ENCODE peak calls at places on chromosomes 7 and 10, in five cellular contexts. V, J, C, S and E are unnamed samples.

GRCh38 chr10:101050206-101051069 is 11.4 kb upstream of the KAZALD1 start:
- DNase-seq in V (no peak), C (peak), J (peak), S (peak), E (peak)

GRCh38 chr10:118256825-118257570 is 85.1 kb downstream of the FAM204A start:
- DNase-seq in V (no peak), J (peak), S (peak), C (no peak), E (no peak)

GRCh38 chr7:50751136-50751535 is 31.6 kb downstream of the GRB10 start:
- DNase-seq in V (no peak), C (no peak), S (no peak), J (no peak), E (peak)

GRCh38 chr7:30796105-30796869 is 25.1 kb downstream of the MINDY4 start:
- DNase-seq in C (peak), S (no peak), V (no peak), J (no peak), E (peak)

GRCh38 chr10:46297406-46298204 is 10.8 kb downstream of the ANTXRL start:
- DNase-seq in J (no peak), C (no peak), S (no peak), V (no peak), E (no peak)

GRCh38 chr10:50393784-50394183 is 142.5 kb upstream of the ASAH2 start:
- DNase-seq in S (no peak), J (no peak), V (no peak), C (no peak), E (peak)

GRCh38 chr7:149196151-149196704 is 882 bp downstream of the ZNF282 start:
- DNase-seq in S (peak), C (peak), V (no peak), J (peak), E (no peak)

GRCh38 chr10:12504628-12505027 is 155.3 kb downstream of the CAMK1D start:
- DNase-seq in V (no peak), J (no peak), S (no peak), C (no peak), E (no peak)

GRCh38 chr7:124552217-124552616 is 213.4 kb downstream of the GPR37 start:
- DNase-seq in C (no peak), J (no peak), V (no peak), S (no peak), E (peak)

GRCh38 chr10:70832852-70833542 is 17.2 kb downstream of the SGPL1 start:
- DNase-seq in C (no peak), S (no peak), V (no peak), J (no peak), E (peak)

GRCh38 chr10:803041-803741 is 113.7 kb upstream of the DIP2C start:
- DNase-seq in S (no peak), V (no peak), C (no peak), J (no peak), E (no peak)

GRCh38 chr7:106231856-106232490 is 52.8 kb downstream of the NAMPT start:
- DNase-seq in C (no peak), S (no peak), V (no peak), J (no peak), E (no peak)

GRCh38 chr10:80136134-80136571 is 3.6 kb downstream of the PLAC9 start:
- DNase-seq in V (no peak), J (no peak), C (no peak), S (no peak), E (peak)

GRCh38 chr10:103367379-103367781 is 396 bp upstream of the TAF5 start:
- DNase-seq in J (no peak), V (no peak), S (peak), C (peak), E (no peak)

GRCh38 chr7:14376711-14377110 is 387.2 kb upstream of the ETV1 start:
- DNase-seq in V (no peak), J (peak), S (no peak), C (peak), E (no peak)

DNA sequence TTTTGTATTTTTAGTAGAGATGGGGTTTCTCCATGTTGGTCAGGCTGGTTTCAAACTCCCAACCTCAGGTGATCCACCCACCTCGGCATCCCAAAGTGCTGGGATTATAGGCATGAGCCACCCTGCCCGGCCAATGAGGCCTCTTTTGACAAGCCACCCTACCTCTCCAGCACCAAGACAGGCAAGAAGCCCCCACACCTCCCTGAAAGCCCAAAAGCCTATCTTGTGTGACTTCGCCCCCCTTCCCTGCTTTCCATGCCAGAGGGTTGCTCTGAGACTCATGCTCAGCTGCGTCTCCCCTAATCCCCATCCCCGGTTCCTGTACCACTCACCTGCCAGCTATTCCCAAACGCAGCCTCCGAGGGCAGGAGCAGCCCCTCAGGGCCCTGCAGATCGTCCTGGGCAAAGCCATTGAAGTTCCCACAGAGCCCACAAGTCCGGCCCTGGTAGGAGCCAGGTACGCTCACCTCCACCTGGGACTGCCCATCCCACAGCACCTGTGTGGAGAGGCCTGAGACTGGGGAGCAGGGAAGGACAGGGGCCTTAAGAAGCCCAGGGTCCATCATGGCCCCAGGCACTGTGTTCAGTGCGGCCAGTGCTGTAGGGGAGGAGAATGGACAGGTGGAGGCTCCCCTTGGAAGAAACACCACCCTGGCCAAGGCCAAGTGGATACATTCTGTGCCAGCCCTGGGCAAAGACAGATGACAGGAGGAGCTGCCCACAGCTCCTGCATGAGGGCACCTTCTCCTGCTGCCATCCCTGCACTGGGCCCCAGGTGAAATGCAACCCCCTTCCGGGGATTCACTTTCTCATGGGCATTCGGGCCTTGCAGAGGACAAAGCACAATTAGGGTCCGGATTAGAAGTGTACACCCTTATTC is 15.8 kb downstream of the ATP6V1F start:
- DNase-seq in J (no peak), V (no peak), C (no peak), S (no peak), E (no peak)
- TF ChIP-seq EZH2phosphoT487 in J (no peak), V (no peak), C (no peak), S (no peak), E (no peak)

GRCh38 chr10:11165591-11166543 is 148.2 kb downstream of the CELF2 start:
- DNase-seq in J (peak), C (peak), V (no peak), S (peak), E (no peak)
- H3K9ac ChIP-seq in J (no peak), C (peak), V (no peak), S (no peak), E (no peak)

DNA sequence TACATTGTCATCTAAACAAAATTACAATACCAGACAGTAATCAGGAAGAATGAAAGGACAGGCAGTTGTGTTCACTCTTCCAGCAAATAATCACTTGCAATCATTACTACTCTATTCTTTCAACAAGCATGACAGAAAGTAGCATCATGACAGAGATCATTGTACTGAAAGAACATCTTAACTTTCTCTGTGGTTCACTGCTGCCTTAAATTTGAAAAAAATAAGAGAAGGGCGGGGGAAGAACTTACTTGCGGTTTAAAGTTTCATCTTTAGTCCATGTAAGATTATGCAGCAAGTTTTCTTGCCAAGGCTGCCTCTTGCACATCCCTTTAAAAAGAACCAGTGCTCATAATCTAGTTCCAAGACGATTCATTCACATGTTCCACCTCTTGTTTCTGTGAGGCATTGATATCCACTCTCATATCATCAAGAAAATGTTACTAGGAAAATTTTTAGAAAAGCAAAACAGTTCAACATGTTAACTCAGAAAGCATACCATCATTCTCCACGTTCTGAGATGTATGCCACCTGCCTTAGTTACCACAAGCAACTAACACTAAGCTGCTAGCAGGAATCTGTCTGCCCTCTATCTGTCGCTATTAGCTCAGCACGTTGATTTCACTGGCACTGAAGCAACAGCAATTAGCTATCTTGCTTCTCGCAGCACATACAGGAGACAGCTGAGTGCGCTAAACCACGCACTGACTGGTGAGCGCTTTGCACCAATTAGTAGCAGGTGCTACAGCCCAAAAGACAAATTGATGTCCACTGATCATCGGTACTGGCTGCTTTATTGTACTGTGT is at the start of gene PCDH15:
- DNase-seq in C (peak), J (peak), V (no peak), S (peak), E (peak)
- TF ChIP-seq CTCF in C (peak), J (peak), V (no peak), S (peak), E (peak)

GRCh38 chr10:125340871-125341270 is 180.5 kb upstream of the CTBP2 start:
- DNase-seq in C (no peak), J (no peak), V (no peak), S (no peak), E (no peak)
- TF ChIP-seq EZH2phosphoT487 in C (no peak), J (no peak), V (no peak), S (no peak), E (no peak)

DNA sequence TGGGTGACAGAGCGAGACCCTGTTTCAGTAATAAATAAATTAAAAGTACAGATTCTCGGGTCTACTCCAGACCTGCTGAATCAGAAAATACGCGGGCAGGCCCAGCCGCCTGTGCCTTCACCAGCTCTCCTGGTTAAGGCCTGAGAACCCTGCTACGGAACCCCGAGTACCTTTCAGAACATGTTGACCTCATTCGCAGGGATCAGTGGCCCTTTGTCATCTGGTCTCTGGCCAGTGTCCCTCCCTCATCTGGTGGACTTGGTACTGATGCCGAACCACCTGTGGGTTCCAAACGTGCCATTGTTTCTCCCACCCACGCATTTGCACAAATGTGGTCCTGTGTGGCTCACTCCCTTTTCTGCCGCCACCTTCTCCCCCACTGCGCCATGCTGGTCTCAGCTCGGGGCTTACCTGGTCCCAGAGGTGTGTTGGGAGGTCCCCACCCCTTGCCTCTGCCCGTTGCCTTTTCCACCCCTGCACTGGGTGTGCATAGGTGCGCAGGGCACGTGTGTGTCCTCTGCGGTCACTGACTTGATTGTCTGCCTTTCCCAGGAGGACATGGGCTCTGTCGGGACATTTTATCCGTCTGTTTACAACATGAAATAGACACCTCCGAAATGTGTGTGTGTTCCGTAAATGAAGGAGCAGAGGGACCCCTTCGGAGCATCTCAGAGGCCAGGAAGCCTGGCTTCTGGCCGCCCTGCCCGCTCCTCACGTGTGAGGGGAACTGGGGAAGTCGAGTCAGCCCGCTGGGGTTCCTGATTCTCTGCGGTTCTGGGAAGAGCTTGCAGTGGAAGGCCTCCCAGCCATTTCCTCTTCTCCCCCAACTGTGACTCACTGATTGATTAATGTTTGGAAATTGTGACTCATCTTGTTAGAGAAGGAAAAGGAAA is 135.2 kb downstream of the CUX1 start:
- DNase-seq in J (no peak), V (peak), C (no peak), S (no peak), E (peak)
- H3K9ac ChIP-seq in J (no peak), V (peak), C (no peak), S (peak), E (peak)

DNA sequence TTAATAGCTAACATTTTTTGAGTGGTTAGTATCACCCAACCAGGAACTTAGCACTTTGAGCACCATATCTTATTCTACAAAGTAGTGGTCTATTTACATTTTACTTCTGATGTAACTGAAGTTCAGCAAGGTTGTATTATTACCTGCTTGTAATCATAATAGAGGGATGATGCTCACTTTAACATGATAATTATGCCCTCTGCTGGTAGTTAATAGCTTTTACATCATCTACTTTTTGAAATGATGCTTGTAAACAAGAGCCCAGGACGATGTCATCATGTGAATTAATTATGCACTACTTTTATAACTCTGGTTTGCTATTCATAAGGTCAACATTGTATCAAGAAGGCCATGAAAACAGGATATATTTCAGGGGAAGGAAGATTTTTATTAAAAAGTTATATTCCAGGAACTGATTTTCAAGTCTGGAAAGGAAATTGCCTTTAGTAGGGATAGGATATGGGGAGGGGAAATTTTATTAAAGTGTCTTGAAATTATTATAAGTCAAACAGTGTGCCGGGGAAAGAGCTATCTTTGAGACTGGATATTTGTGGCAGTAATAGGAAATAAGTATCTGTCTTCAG is 80.3 kb upstream of the SCIN start:
- DNase-seq in C (peak), S (peak), V (peak), J (peak), E (peak)
- TF ChIP-seq CTCF in C (peak), S (peak), V (peak), J (peak), E (peak)

GRCh38 chr7:147428075-147428474 is 1162.5 kb upstream of the C7orf33 start:
- DNase-seq in J (no peak), V (no peak), C (no peak), S (no peak), E (peak)

GRCh38 chr7:147436718-147437117 is 1153.8 kb upstream of the C7orf33 start:
- DNase-seq in J (no peak), V (no peak), S (no peak), C (no peak), E (no peak)

DNA sequence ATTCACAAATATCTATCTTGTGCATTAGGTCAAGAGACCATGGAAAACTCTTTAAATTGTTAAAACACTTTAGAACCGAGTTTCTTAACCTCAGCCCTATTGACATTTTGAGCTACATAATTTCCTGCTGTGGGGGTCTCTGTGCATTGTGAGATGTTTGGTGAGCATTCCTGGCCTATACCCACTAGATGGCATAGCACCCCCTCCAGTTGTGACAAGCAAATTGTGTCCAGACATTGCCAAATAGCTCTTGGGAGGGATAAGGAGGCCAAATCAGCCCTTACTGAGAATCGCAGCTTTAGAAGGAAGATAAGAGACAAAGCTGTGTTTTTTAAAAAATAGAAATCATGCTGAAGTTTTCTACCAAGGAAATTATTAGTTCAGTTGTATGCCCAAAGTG is 1158.5 kb upstream of the C7orf33 start:
- DNase-seq in C (no peak), J (peak), S (peak), V (no peak), E (peak)
- TF ChIP-seq EZH2phosphoT487 in C (no peak), J (no peak), S (no peak), V (no peak), E (no peak)

GRCh38 chr10:74596713-74597112 is 229.7 kb upstream of the KAT6B start:
- DNase-seq in C (no peak), V (no peak), J (no peak), S (no peak), E (no peak)
- H3K9ac ChIP-seq in C (no peak), V (no peak), J (no peak), S (no peak), E (no peak)

DNA sequence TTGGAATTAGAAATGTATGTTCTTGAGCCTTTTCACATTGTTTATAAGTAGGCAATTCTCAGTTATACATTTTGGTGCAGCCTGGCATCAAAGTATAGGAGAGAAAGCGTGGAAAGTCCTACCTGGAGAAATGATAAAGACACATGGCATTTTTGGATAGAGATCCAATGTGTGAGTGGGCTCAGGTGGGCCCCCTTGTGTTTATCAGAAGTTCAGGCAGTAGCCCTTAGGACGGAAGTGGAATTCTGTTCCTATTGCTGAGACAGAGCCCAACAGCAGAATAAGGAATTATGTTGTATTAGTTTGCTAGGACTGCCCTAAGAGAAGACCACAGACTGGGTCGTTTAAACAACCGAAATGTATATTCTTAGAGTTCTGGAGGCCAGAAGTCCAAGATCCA is 85.2 kb upstream of the AMPH start:
- DNase-seq in V (no peak), C (no peak), J (no peak), S (no peak), E (peak)
- TF ChIP-seq CTCF in V (peak), C (no peak), J (peak), S (no peak), E (peak)